ENCODE peak calls at places on chromosomes 11 and 22, in ten cellular contexts. Y, N, J, W, R, P, Q, K, L and D are unnamed samples.

GRCh38 chr11:23789938-23790371 is 706.9 kb upstream of the LUZP2 start:
- DNase-seq in N (no peak), L (no peak), P (no peak), W (no peak), Y (no peak), J (no peak), K (no peak), R (no peak), Q (no peak), D (no peak)

GRCh38 chr11:72338741-72339140 is 94.8 kb upstream of the PHOX2A start:
- DNase-seq in N (no peak), P (no peak), Y (peak; percentile 62), R (no peak), J (no peak), L (no peak), K (no peak), Q (no peak), W (no peak), D (no peak)

GRCh38 chr11:81005595-81005994 is 1564.8 kb upstream of the TENM4 start:
- DNase-seq in R (no peak), P (peak; percentile 78), Y (peak; percentile 95), Q (no peak), W (no peak), L (no peak), K (no peak), N (no peak), J (no peak), D (no peak)

GRCh38 chr11:47861762-47862161 is 13.6 kb upstream of the NUP160 start:
- DNase-seq in W (no peak), N (no peak), R (no peak), P (no peak), K (no peak), J (no peak), Q (no peak), L (no peak), Y (no peak), D (no peak)

GRCh38 chr11:35321532-35322320 is 97.6 kb downstream of the SLC1A2 start:
- DNase-seq in J (no peak), N (no peak), P (no peak), W (no peak), Y (no peak), L (no peak), K (no peak), R (no peak), Q (no peak), D (no peak)

GRCh38 chr11:28763876-28764275 is 655.7 kb downstream of the METTL15 start:
- DNase-seq in Q (no peak), K (no peak), N (no peak), L (no peak), P (no peak), J (no peak), R (no peak), W (no peak), Y (no peak), D (no peak)

GRCh38 chr11:65947133-65947532 is 1.9 kb downstream of the TSGA10IP start:
- DNase-seq in J (no peak), N (no peak), Y (no peak), P (no peak), Q (no peak), R (no peak), K (no peak), L (no peak), W (no peak), D (no peak)

GRCh38 chr11:86608251-86608799 is 64.1 kb downstream of the ME3 start:
- DNase-seq in Y (peak; percentile 73), J (peak; percentile 80), N (peak; percentile 64), L (peak; percentile 23), R (peak; percentile 13), Q (peak; percentile 89), W (peak; percentile 28), P (no peak), K (no peak), D (no peak)

GRCh38 chr11:64876835-64877341 is 1.5 kb downstream of the EHD1 start:
- DNase-seq in W (no peak), R (no peak), L (no peak), Y (peak; percentile 80), N (no peak), Q (peak; percentile 35), K (no peak), J (no peak), P (no peak), D (no peak)

GRCh38 chr11:1453611-1454386 is 32.8 kb downstream of the MOB2 start:
- DNase-seq in K (no peak), P (no peak), Q (peak; percentile 40), L (peak; percentile 54), Y (no peak), N (no peak), R (no peak), W (no peak), J (no peak), D (no peak)

GRCh38 chr22:44304906-44305305 is 7.8 kb downstream of the SHISAL1 start:
- DNase-seq in N (no peak), W (no peak), Y (no peak), R (no peak), P (no peak), J (no peak), L (no peak), K (no peak), Q (no peak), D (no peak)